ENCODE peak calls at places on chromosomes 13 and 19, in six cellular contexts. One of them, this sample, is unnamed.

GRCh38 chr13:86909318-86909717 is 761.9 kb upstream of the SLITRK5 start:
- DNase-seq in PC-3: no peak
- DNase-seq in left lung: no peak
- DNase-seq in OCI-LY7: no peak
- DNase-seq in lung: no peak
- DNase-seq in astrocyte: no peak
- DNase-seq in this sample: no peak

GRCh38 chr19:3361384-3362216 is 4.8 kb upstream of the NFIC start:
- DNase-seq in astrocyte: no peak
- DNase-seq in PC-3: no peak
- DNase-seq in left lung: no peak
- DNase-seq in OCI-LY7: no peak
- DNase-seq in lung: no peak
- DNase-seq in this sample: no peak

GRCh38 chr13:45280751-45281634 is 60.0 kb downstream of the TPT1 start:
- DNase-seq in PC-3: peak
- DNase-seq in left lung: peak
- DNase-seq in astrocyte: peak
- DNase-seq in lung: peak
- DNase-seq in OCI-LY7: peak
- DNase-seq in this sample: no peak

GRCh38 chr19:42246143-42246868 is 3.9 kb upstream of the GSK3A start:
- DNase-seq in lung: peak
- DNase-seq in PC-3: peak
- DNase-seq in astrocyte: peak
- DNase-seq in OCI-LY7: no peak
- DNase-seq in left lung: no peak
- DNase-seq in this sample: peak

GRCh38 chr13:48969685-48970084 is 6.0 kb upstream of the FNDC3A start:
- DNase-seq in PC-3: no peak
- DNase-seq in astrocyte: no peak
- DNase-seq in lung: no peak
- DNase-seq in left lung: no peak
- DNase-seq in OCI-LY7: no peak
- DNase-seq in this sample: no peak

GRCh38 chr19:35017507-35017906 is 12.8 kb upstream of the SCN1B start:
- DNase-seq in astrocyte: no peak
- DNase-seq in lung: no peak
- DNase-seq in left lung: no peak
- DNase-seq in OCI-LY7: no peak
- DNase-seq in PC-3: no peak
- DNase-seq in this sample: no peak

GRCh38 chr19:22617614-22618325 is 16.4 kb upstream of the ZNF492 start:
- DNase-seq in astrocyte: no peak
- DNase-seq in OCI-LY7: no peak
- DNase-seq in lung: no peak
- DNase-seq in left lung: no peak
- DNase-seq in PC-3: no peak
- DNase-seq in this sample: no peak

GRCh38 chr13:110538632-110539031 is 22.9 kb downstream of the RAB20 start:
- DNase-seq in astrocyte: no peak
- DNase-seq in PC-3: no peak
- DNase-seq in lung: no peak
- DNase-seq in OCI-LY7: no peak
- DNase-seq in left lung: no peak
- DNase-seq in this sample: peak

GRCh38 chr19:18519962-18520847 is 1.7 kb downstream of the ELL start:
- DNase-seq in OCI-LY7: peak
- DNase-seq in PC-3: peak
- DNase-seq in lung: peak
- DNase-seq in astrocyte: peak
- DNase-seq in left lung: peak
- DNase-seq in this sample: peak

GRCh38 chr19:12868540-12869112 is 12.6 kb downstream of the DNASE2 start:
- DNase-seq in PC-3: peak
- DNase-seq in astrocyte: no peak
- DNase-seq in OCI-LY7: peak
- DNase-seq in lung: no peak
- DNase-seq in left lung: no peak
- DNase-seq in this sample: no peak

GRCh38 chr13:74732736-74733135 is 598.5 kb upstream of the KLF12 start:
- DNase-seq in lung: no peak
- DNase-seq in PC-3: no peak
- DNase-seq in astrocyte: no peak
- DNase-seq in OCI-LY7: no peak
- DNase-seq in left lung: no peak
- DNase-seq in this sample: no peak

GRCh38 chr13:32225494-32225931 is 89.7 kb downstream of the ZAR1L start:
- DNase-seq in OCI-LY7: no peak
- DNase-seq in left lung: no peak
- DNase-seq in PC-3: no peak
- DNase-seq in lung: no peak
- DNase-seq in astrocyte: peak
- DNase-seq in this sample: no peak

GRCh38 chr13:113898391-113898790 is 34.5 kb upstream of the GAS6 start:
- DNase-seq in left lung: no peak
- DNase-seq in PC-3: no peak
- DNase-seq in astrocyte: no peak
- DNase-seq in lung: peak
- DNase-seq in OCI-LY7: no peak
- DNase-seq in this sample: no peak

GRCh38 chr13:98842074-98842473 is 89.6 kb upstream of the SLC15A1 start:
- DNase-seq in lung: no peak
- DNase-seq in OCI-LY7: no peak
- DNase-seq in PC-3: no peak
- DNase-seq in left lung: no peak
- DNase-seq in astrocyte: no peak
- DNase-seq in this sample: no peak

GRCh38 chr13:27379694-27380596 is 44.5 kb upstream of the GTF3A start:
- DNase-seq in left lung: no peak
- DNase-seq in PC-3: peak
- DNase-seq in astrocyte: no peak
- DNase-seq in OCI-LY7: peak
- DNase-seq in lung: no peak
- DNase-seq in this sample: no peak

GRCh38 chr13:102317593-102317992 is 84.3 kb downstream of the FGF14 start:
- DNase-seq in OCI-LY7: no peak
- DNase-seq in astrocyte: peak
- DNase-seq in PC-3: no peak
- DNase-seq in lung: peak
- DNase-seq in left lung: peak
- DNase-seq in this sample: peak

GRCh38 chr13:34911159-34911558 is 30.9 kb upstream of the NBEA start:
- DNase-seq in astrocyte: no peak
- DNase-seq in OCI-LY7: no peak
- DNase-seq in left lung: no peak
- DNase-seq in PC-3: no peak
- DNase-seq in lung: no peak
- DNase-seq in this sample: no peak
- H3K4me3 ChIP-seq in astrocyte: no peak
- H3K4me3 ChIP-seq in OCI-LY7: no peak
- H3K4me3 ChIP-seq in left lung: no peak
- H3K4me3 ChIP-seq in PC-3: no peak
- H3K4me3 ChIP-seq in lung: no peak
- H3K4me3 ChIP-seq in this sample: no peak

DNA sequence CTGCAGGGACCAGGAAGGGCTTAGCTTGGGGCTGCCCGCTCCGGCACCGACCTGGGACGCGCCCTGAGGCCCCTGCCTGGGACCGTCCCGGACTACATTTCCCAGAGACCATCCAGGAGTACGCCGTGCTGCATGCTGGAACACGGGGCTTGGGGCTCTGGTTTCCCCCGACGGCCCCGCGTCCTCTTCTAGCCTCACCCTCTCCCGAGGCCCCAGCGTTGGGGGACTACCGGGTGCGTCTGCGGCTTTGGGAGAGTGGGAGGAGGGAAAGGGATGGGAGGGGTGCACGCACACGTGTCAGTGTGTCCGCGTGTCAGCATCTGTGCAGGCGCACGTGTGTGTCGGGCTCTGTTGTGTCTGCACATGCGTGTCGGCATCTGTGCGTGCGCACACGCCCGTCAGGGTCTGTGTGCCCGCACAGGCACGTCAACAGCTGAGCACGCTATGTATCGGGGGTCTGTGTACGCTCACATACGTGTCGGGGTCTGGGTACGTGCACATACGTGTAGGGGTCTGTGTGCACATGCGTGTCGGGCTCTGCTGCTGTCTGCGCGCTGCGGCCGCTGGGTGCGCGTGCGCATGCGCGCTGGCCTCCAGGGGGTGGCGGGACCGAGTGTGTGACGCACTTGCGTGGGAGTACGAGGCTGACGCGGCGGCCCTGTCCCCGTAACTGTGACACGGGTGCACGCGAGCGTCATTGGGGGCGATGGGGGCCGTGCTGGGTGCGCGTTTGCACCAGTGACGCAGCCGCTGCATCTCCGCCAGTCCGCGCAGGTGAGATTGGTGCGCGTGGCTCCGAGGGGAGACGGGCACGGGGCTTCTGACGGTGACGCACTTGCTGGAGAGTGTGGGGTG is at the start of gene ZNF331:
- DNase-seq in astrocyte: peak
- DNase-seq in lung: peak
- DNase-seq in PC-3: peak
- DNase-seq in OCI-LY7: peak
- DNase-seq in left lung: peak
- DNase-seq in this sample: peak
- TF ChIP-seq CTCF in astrocyte: peak
- TF ChIP-seq CTCF in lung: no peak
- TF ChIP-seq CTCF in PC-3: no peak
- TF ChIP-seq CTCF in OCI-LY7: peak
- TF ChIP-seq CTCF in left lung: peak
- TF ChIP-seq CTCF in this sample: no peak

GRCh38 chr13:21043898-21044297 is 17.5 kb downstream of the LATS2 start:
- DNase-seq in astrocyte: peak
- DNase-seq in OCI-LY7: no peak
- DNase-seq in lung: no peak
- DNase-seq in PC-3: no peak
- DNase-seq in left lung: no peak
- DNase-seq in this sample: no peak
- H3K4me3 ChIP-seq in astrocyte: no peak
- H3K4me3 ChIP-seq in OCI-LY7: no peak
- H3K4me3 ChIP-seq in lung: no peak
- H3K4me3 ChIP-seq in PC-3: no peak
- H3K4me3 ChIP-seq in left lung: no peak
- H3K4me3 ChIP-seq in this sample: no peak

GRCh38 chr19:54440641-54441040 is 8.4 kb upstream of the LENG8 start:
- DNase-seq in left lung: no peak
- DNase-seq in lung: no peak
- DNase-seq in PC-3: no peak
- DNase-seq in OCI-LY7: no peak
- DNase-seq in astrocyte: no peak
- DNase-seq in this sample: no peak

GRCh38 chr19:54436031-54436523 is 12.9 kb upstream of the LENG8 start:
- DNase-seq in left lung: no peak
- DNase-seq in OCI-LY7: no peak
- DNase-seq in astrocyte: no peak
- DNase-seq in lung: no peak
- DNase-seq in PC-3: no peak
- DNase-seq in this sample: no peak

GRCh38 chr19:54435551-54436016 is 13.4 kb upstream of the LENG8 start:
- DNase-seq in OCI-LY7: no peak
- DNase-seq in astrocyte: no peak
- DNase-seq in left lung: no peak
- DNase-seq in lung: no peak
- DNase-seq in PC-3: no peak
- DNase-seq in this sample: no peak

GRCh38 chr19:54436561-54437229 is 12.3 kb upstream of the LENG8 start:
- DNase-seq in OCI-LY7: no peak
- DNase-seq in lung: no peak
- DNase-seq in PC-3: no peak
- DNase-seq in left lung: no peak
- DNase-seq in astrocyte: no peak
- DNase-seq in this sample: no peak

DNA sequence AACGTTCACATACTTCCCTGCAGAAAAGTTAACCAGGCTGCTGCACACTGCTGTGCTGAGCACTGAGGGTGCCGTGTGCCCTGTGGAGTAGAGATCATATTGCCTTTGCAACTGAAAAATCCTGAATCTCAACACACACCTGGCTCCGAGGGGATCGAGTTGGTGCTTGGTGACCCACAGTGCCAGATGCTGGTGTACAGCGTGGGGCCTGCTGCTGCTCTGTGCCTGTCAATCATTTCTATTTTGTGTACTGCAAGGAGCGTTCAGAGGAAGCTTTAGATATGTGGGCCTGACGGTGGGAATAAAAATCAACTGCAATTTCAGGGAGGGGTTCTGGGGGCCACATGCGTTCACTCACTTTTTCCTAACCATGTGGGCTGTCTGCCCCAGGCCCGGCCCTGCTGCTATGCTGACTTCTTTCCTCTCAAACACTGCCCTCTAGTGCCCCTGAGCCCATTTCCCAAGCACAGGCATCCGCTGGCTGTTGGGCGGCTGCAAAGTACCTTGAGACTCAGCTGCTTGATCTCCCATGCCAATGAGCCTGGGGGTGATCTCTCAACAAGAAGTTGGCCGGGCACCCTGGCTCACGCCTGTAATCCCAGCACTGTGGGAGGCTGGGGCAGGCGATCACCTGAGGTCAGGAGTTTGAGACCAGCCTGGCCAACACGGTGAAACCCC is 9.7 kb upstream of the LENG8 start:
- DNase-seq in OCI-LY7: peak
- DNase-seq in left lung: no peak
- DNase-seq in lung: no peak
- DNase-seq in astrocyte: no peak
- DNase-seq in PC-3: peak
- DNase-seq in this sample: no peak
- TF ChIP-seq CTCF in OCI-LY7: peak
- TF ChIP-seq CTCF in left lung: no peak
- TF ChIP-seq CTCF in lung: no peak
- TF ChIP-seq CTCF in astrocyte: peak
- TF ChIP-seq CTCF in PC-3: peak
- TF ChIP-seq CTCF in this sample: no peak

GRCh38 chr19:33186431-33186830 is 7.7 kb upstream of the LRP3 start:
- DNase-seq in PC-3: no peak
- DNase-seq in lung: no peak
- DNase-seq in left lung: no peak
- DNase-seq in astrocyte: no peak
- DNase-seq in OCI-LY7: no peak
- DNase-seq in this sample: no peak
- H3K4me3 ChIP-seq in PC-3: no peak
- H3K4me3 ChIP-seq in lung: no peak
- H3K4me3 ChIP-seq in left lung: no peak
- H3K4me3 ChIP-seq in astrocyte: no peak
- H3K4me3 ChIP-seq in OCI-LY7: no peak
- H3K4me3 ChIP-seq in this sample: no peak

DNA sequence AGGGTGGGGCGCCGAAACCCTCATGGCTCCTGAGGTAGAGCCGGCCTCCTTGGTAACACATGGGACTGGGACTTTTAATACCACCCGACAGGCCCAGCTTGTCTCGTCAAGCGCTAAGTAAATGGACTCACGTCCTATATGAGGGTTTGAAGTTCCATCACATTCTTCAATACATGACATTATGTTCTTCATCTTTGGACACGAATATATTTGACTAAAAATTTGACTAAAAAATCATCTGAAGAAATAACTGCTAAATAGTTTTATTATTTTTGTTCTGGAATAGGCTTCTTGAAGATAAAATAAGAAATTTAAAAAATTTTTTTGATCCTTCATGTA is 335 bp upstream of the ZNF607 start:
- DNase-seq in lung: no peak
- DNase-seq in astrocyte: no peak
- DNase-seq in left lung: no peak
- DNase-seq in PC-3: no peak
- DNase-seq in OCI-LY7: no peak
- DNase-seq in this sample: no peak
- TF ChIP-seq CTCF in lung: no peak
- TF ChIP-seq CTCF in astrocyte: no peak
- TF ChIP-seq CTCF in left lung: no peak
- TF ChIP-seq CTCF in PC-3: no peak
- TF ChIP-seq CTCF in OCI-LY7: peak
- TF ChIP-seq CTCF in this sample: peak

GRCh38 chr19:58325623-58326022 is 1.2 kb upstream of the ZSCAN22 start:
- DNase-seq in astrocyte: peak
- DNase-seq in PC-3: peak
- DNase-seq in left lung: no peak
- DNase-seq in lung: no peak
- DNase-seq in OCI-LY7: no peak
- DNase-seq in this sample: no peak
- H3K4me3 ChIP-seq in astrocyte: peak
- H3K4me3 ChIP-seq in PC-3: peak
- H3K4me3 ChIP-seq in left lung: peak
- H3K4me3 ChIP-seq in lung: no peak
- H3K4me3 ChIP-seq in OCI-LY7: peak
- H3K4me3 ChIP-seq in this sample: peak